ENCODE peak calls at places on chromosomes 6 and 20, in six cellular contexts. O, U, C, P, L and X are unnamed samples. For H3K4me1, the result is how much of the 10 kb centered on the place peaks cover.

GRCh38 chr6:147806697-147807096 is 298.2 kb downstream of the SAMD5 start:
- DNase-seq in O (no peak), U (no peak), C (no peak), P (no peak), L (no peak), X (no peak)

GRCh38 chr6:11538049-11538798 is 675 bp downstream of the TMEM170B start:
- DNase-seq in O (peak), U (peak), C (peak), P (no peak), L (peak), X (peak)

GRCh38 chr6:2876210-2877056 is 26.7 kb downstream of the SERPINB9 start:
- DNase-seq in O (peak), U (peak), C (peak), P (no peak), L (peak), X (peak)

GRCh38 chr6:63352587-63353281 is 33.0 kb upstream of the LGSN start:
- DNase-seq in O (no peak), U (no peak), C (no peak), P (no peak), L (peak), X (no peak)

GRCh38 chr6:88107241-88107640 is 58.9 kb downstream of the CNR1 start:
- DNase-seq in O (no peak), U (no peak), C (no peak), P (no peak), L (no peak), X (no peak)

GRCh38 chr6:115524821-115525220 is 535.9 kb downstream of the FRK start:
- DNase-seq in O (no peak), U (no peak), C (no peak), P (no peak), L (no peak), X (no peak)

GRCh38 chr6:136920858-136921520 is 1.1 kb upstream of the SLC35D3 start:
- DNase-seq in O (no peak), U (peak), C (no peak), P (no peak), L (peak), X (no peak)

GRCh38 chr20:46838002-46838401 is 56.6 kb upstream of the EYA2 start:
- DNase-seq in O (no peak), U (no peak), C (no peak), P (peak), L (no peak), X (no peak)

GRCh38 chr6:156686940-156687874 is 90.0 kb upstream of the ARID1B start:
- DNase-seq in O (peak), U (peak), C (peak), P (no peak), L (peak), X (peak)

GRCh38 chr6:24583463-24584389 is 62.3 kb downstream of the KIAA0319 start:
- DNase-seq in O (peak), U (peak), C (peak), P (peak), L (peak), X (peak)

GRCh38 chr6:41471064-41471895 is 74.9 kb upstream of the FOXP4 start:
- DNase-seq in O (no peak), U (no peak), C (no peak), P (no peak), L (no peak), X (no peak)

GRCh38 chr20:54221996-54222890 is 14.4 kb downstream of the PFDN4 start:
- DNase-seq in O (no peak), U (no peak), C (no peak), P (no peak), L (no peak), X (no peak)

GRCh38 chr20:63284544-63284949 is 8.4 kb upstream of the COL20A1 start:
- DNase-seq in O (no peak), U (no peak), C (no peak), P (no peak), L (no peak), X (no peak)

GRCh38 chr6:52526634-52527033 is 50.2 kb downstream of the TRAM2 start:
- DNase-seq in O (no peak), U (no peak), C (no peak), P (no peak), L (no peak), X (no peak)

GRCh38 chr6:63844287-63844686 is 208.7 kb downstream of the PHF3 start:
- DNase-seq in O (no peak), U (no peak), C (no peak), P (no peak), L (peak), X (no peak)

GRCh38 chr6:9646346-9647042 is 768.4 kb downstream of the TFAP2A start:
- DNase-seq in O (no peak), U (no peak), C (no peak), P (no peak), L (peak), X (no peak)

GRCh38 chr20:24948939-24949679 is at the start of gene CST7:
- DNase-seq in O (no peak), U (peak), C (peak), P (no peak), L (peak), X (no peak)

DNA sequence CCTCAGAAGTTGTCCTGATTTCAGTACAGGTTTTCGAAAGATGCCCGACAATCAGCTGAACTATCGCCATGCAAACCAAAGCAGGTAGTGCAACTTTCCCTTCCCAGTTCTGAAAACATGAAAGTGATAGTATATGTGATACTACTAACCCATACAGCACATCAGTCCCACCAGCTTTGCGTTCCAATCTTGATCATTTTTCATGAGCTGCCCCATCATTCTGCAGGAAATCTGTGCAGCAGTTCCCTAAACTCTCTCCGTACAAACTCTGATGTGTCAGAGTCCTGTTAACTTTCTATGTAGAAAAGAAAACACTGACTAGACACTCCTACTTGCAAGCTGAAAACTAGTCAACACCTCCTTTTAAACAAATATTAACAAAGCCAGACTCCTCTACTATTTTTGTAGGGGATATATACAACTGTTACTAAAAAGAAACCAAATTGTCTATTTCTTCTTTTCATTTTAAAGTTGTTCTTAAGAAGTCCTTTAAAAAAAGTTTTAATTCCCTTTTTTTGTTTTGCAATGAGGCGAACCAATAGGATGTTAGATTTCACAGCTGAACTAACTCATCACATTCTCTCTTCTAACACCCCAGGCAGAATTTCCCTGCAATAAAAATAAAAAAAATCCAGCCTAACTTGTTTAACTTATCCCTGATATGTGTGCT is 99.6 kb upstream of the DST start:
- DNase-seq in O (no peak), U (no peak), C (no peak), P (no peak), L (peak), X (no peak)
- H3K4me3 ChIP-seq in O (peak), U (peak), C (peak), P (no peak), L (no peak), X (peak)

GRCh38 chr6:112283621-112284020 is 29.3 kb upstream of the LAMA4 start:
- DNase-seq in O (no peak), U (no peak), C (no peak), P (no peak), L (no peak), X (no peak)
- H3K4me1 ChIP-seq in O (under half), U (under half), C (under half), P (under half), L (under half), X (under half)

GRCh38 chr6:71468841-71469750 is 180.5 kb downstream of the OGFRL1 start:
- DNase-seq in O (no peak), U (no peak), C (no peak), P (no peak), L (peak), X (no peak)
- H3K4me3 ChIP-seq in O (no peak), U (no peak), C (no peak), P (no peak), L (no peak), X (no peak)

DNA sequence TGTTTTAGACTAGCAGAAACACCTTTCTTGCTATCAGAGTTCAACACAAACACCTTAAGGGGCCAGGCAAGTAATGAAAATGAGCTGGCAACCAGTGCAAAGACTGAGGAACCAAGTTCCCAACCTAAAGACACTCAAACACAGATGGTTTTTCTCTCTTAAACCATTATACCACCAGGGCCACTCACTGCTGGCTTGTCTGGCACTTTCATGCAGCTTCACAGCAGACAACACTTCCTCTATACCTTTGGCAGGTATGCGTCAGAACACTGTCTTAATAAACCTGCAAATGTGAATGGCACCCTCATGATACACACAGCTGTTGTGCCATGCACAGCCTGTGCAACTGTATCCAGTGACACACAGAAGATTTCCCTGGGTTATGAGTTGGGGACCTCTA is 41.6 kb downstream of the NFATC2 start:
- DNase-seq in O (no peak), U (no peak), C (no peak), P (no peak), L (no peak), X (no peak)
- H3K4me1 ChIP-seq in O (under half), U (under half), C (under half), P (under half), L (under half), X (under half)

DNA sequence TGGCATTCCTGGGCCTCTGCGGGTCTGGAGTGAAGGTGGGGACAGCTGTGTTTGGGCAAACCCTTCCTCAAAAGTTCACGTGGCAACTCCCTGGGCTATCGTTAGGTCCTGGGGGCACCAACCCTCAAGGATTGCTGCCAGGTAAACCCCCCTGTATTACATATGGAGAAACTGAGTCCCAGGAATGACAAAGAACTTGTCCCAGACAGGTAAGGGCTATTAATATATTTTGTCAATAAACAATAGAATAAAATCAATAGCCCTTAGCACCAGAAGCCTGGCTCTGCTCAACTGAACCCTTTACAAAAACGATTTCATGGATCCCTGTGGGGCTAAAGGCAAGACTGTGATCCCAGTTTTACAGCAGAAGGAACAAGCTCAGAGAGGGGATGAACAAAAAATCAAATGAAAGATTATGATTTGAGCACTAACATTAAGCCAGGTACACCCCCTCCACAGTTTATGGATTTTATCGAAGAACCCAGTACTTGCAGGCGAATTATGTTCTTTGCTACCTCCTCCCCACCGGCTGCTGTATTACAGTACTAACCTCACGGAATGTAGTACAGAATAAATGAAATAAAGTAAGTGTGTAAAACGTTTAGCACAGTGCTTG is 2.7 kb downstream of the ID1 start:
- DNase-seq in O (no peak), U (no peak), C (no peak), P (no peak), L (peak), X (no peak)
- H3K4me3 ChIP-seq in O (peak), U (peak), C (peak), P (peak), L (peak), X (peak)